ENCODE peak calls at places on chromosomes 1 and 21, in nine cellular contexts. I, V, A, C, Q, W, T, M and J are unnamed samples.
A peak's percentile ranks its signal among the peaks of the same experiment; 100 is the strongest.

GRCh38 chr1:44949286-44949685 is 37.1 kb downstream of the EIF2B3 start:
- DNase-seq in I (no peak), V (no peak), A (no peak), C (no peak), Q (no peak), W (no peak), T (no peak), M (no peak), J (no peak)

GRCh38 chr1:36739703-36740289 is 257.1 kb upstream of the CSF3R start:
- DNase-seq in I (no peak), V (no peak), A (no peak), C (no peak), Q (no peak), W (no peak), T (no peak), M (no peak), J (no peak)

GRCh38 chr1:172356620-172357019 is 63.9 kb upstream of the C1orf105 start:
- DNase-seq in I (peak; percentile 82), V (peak; percentile 95), A (no peak), C (no peak), Q (peak; percentile 64), W (no peak), T (peak; percentile 73), M (peak; percentile 53), J (no peak)

GRCh38 chr1:44408181-44409018 is 3.3 kb downstream of the RNF220 start:
- DNase-seq in I (peak; percentile 28), V (no peak), A (no peak), C (no peak), Q (peak; percentile 25), W (no peak), T (no peak), M (no peak), J (peak; percentile 78)

GRCh38 chr1:109083923-109084322 is 6.6 kb upstream of the TMEM167B start:
- DNase-seq in I (no peak), V (no peak), A (no peak), C (no peak), Q (no peak), W (no peak), T (no peak), M (no peak), J (peak; percentile 86)

GRCh38 chr1:175508320-175509110 is 234.9 kb downstream of the TNR start:
- DNase-seq in I (peak; percentile 76), V (no peak), A (no peak), C (no peak), Q (peak; percentile 8), W (no peak), T (no peak), M (no peak), J (no peak)

GRCh38 chr1:29243023-29243862 is 6.9 kb downstream of the PTPRU start:
- DNase-seq in I (no peak), V (no peak), A (no peak), C (no peak), Q (no peak), W (no peak), T (no peak), M (no peak), J (no peak)

GRCh38 chr1:204321051-204321450 is 38.7 kb downstream of the PLEKHA6 start:
- DNase-seq in I (no peak), V (no peak), A (no peak), C (no peak), Q (no peak), W (no peak), T (no peak), M (no peak), J (no peak)

GRCh38 chr21:44428281-44428942 is 26.9 kb upstream of the LRRC3 start:
- DNase-seq in I (peak; percentile 2), V (peak; percentile 93), A (no peak), C (no peak), Q (no peak), W (peak; percentile 21), T (peak; percentile 88), M (no peak), J (no peak)

GRCh38 chr1:156497078-156497742 is 3.4 kb downstream of the MEF2D start:
- DNase-seq in I (no peak), V (no peak), A (no peak), C (no peak), Q (no peak), W (no peak), T (peak; percentile 70), M (no peak), J (no peak)

GRCh38 chr1:205444931-205445652 is 10.8 kb downstream of the BLACAT1 start:
- DNase-seq in I (no peak), V (no peak), A (peak; percentile 46), C (no peak), Q (no peak), W (no peak), T (no peak), M (no peak), J (peak; percentile 99)
- H3K4me3 ChIP-seq in I (no peak overlapping the region), V (no peak overlapping the region), A (peak overlapping the region; percentile 67), C (no peak overlapping the region), Q (no peak overlapping the region), W (no peak overlapping the region), T (no peak overlapping the region), M (no peak overlapping the region), J (no peak overlapping the region)

GRCh38 chr21:9741343-9741742 is 780.0 kb upstream of the TPTE start:
- DNase-seq in I (no peak), V (no peak), A (no peak), C (no peak), Q (no peak), W (no peak), T (no peak), M (no peak), J (no peak)

GRCh38 chr21:9737871-9738520 is 783.4 kb upstream of the TPTE start:
- DNase-seq in I (no peak), V (peak; percentile 12), A (no peak), C (no peak), Q (no peak), W (no peak), T (no peak), M (no peak), J (no peak)

GRCh38 chr21:9739240-9739639 is 782.1 kb upstream of the TPTE start:
- DNase-seq in I (no peak), V (no peak), A (no peak), C (no peak), Q (no peak), W (no peak), T (no peak), M (no peak), J (no peak)

GRCh38 chr21:9735421-9735961 is 785.9 kb upstream of the TPTE start:
- DNase-seq in I (no peak), V (no peak), A (no peak), C (no peak), Q (no peak), W (no peak), T (no peak), M (no peak), J (no peak)

DNA sequence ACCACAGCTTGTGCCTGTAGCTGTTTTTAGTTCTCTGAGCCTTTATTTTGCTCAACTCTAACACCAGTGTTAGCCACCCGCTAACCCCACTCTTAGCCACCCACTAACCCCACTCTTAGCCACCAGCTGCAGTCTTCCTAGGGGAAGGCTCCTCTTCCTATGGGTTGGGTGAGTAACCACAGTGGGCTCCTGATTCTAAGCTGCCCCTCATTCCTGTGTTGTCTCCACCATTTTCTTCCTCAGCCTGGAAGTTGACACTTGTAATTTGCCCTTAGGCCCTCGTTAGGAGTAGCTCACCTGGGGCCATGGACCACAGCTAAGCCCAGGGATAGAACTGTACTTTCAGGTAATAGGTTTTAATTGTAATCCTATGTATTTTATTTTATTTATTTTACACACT is 782.9 kb upstream of the TPTE start:
- DNase-seq in I (no peak), V (no peak), A (no peak), C (no peak), Q (no peak), W (no peak), T (no peak), M (no peak), J (no peak)
- H3K9me3 ChIP-seq in I (peaks cover 45% of the 10 kb centered on the region), V (peaks cover 60% of the 10 kb centered on the region), A (peaks cover 15% of the 10 kb centered on the region), C (peaks cover 6% of the 10 kb centered on the region), Q (no peaks in the 10 kb centered on the region), W (no peaks in the 10 kb centered on the region), T (peaks cover 13% of the 10 kb centered on the region), M (peaks cover 60% of the 10 kb centered on the region), J (peaks cover 25% of the 10 kb centered on the region)

GRCh38 chr1:47437518-47438320 is at the start of gene FOXD2:
- DNase-seq in I (peak; percentile 74), V (peak; percentile 86), A (peak; percentile 43), C (peak; percentile 78), Q (peak; percentile 63), W (peak; percentile 85), T (peak; percentile 96), M (peak; percentile 24), J (peak; percentile 95)

GRCh38 chr1:47440849-47441170 is 3.0 kb downstream of the FOXD2 start:
- DNase-seq in I (peak; percentile 32), V (no peak), A (no peak), C (no peak), Q (no peak), W (no peak), T (peak; percentile 50), M (no peak), J (no peak)

GRCh38 chr1:47440052-47440848 is 2.4 kb downstream of the FOXD2 start:
- DNase-seq in I (no peak), V (no peak), A (no peak), C (no peak), Q (no peak), W (no peak), T (no peak), M (no peak), J (no peak)

GRCh38 chr1:47438321-47439150 is 692 bp downstream of the FOXD2 start:
- DNase-seq in I (no peak), V (no peak), A (no peak), C (no peak), Q (no peak), W (no peak), T (peak; percentile 40), M (no peak), J (peak; percentile 23)

DNA sequence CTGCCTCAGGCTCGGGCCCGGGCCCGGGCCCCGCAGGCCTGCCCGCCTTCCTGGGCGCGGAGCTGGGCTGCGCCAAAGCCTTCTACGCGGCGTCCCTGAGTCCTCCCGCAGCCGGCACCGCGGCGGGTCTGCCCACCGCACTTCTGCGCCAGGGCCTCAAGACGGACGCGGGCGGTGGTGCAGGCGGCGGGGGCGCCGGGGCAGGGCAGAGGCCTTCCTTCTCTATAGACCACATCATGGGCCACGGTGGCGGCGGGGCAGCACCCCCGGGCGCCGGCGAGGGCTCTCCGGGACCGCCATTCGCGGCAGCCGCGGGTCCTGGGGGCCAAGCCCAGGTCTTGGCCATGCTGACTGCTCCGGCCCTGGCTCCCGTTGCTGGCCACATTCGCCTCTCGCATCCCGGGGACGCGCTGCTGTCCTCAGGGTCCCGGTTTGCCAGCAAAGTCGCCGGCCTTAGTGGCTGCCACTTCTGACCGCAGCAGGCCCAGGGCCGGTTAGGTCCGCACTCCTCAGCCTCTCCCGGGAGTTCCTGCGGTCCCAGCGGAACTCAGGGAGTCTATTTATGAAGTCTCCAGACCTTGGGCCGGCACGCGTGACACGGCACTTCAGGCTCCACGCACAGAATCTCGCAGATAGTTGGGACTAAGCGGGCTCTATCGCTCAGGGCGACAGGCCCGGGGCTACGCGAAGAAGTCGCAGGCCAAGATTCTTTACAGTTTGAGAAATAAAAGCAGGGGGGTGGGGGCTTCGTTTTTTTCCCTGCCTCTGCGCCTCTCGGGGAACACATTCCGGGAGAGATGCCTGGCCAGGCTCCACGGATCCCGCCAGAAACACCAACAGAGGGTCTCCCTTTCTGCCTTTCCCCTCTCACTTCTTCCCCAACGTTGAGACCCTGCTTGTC is 1.6 kb downstream of the FOXD2 start:
- DNase-seq in I (no peak), V (no peak), A (no peak), C (no peak), Q (no peak), W (no peak), T (peak; percentile 29), M (no peak), J (no peak)
- H3K27me3 ChIP-seq in I (peaks cover 87% of the 10 kb centered on the region), V (no peaks in the 10 kb centered on the region), A (no peaks in the 10 kb centered on the region), C (peaks cover 93% of the 10 kb centered on the region), Q (peaks cover 11% of the 10 kb centered on the region), W (peaks cover 8% of the 10 kb centered on the region), T (peaks cover 25% of the 10 kb centered on the region), M (peaks cover 53% of the 10 kb centered on the region), J (peaks cover 2% of the 10 kb centered on the region)

GRCh38 chr1:2330511-2331199 is 60.7 kb downstream of the MORN1 start:
- DNase-seq in I (no peak), V (no peak), A (no peak), C (no peak), Q (peak; percentile 82), W (no peak), T (no peak), M (peak; percentile 62), J (no peak)
- H3K4me3 ChIP-seq in I (peak overlapping the region; percentile 32), V (no peak overlapping the region), A (peak overlapping the region; percentile 10), C (no peak overlapping the region), Q (no peak overlapping the region), W (no peak overlapping the region), T (no peak overlapping the region), M (no peak overlapping the region), J (no peak overlapping the region)